ENCODE peak calls at places on chromosomes 16 and 17, in four cellular contexts. One of them, this sample, is unnamed.

GRCh38 chr17:82407255-82407654 is 10.9 kb upstream of the HEXD start:
- DNase-seq in GM12878: no peak
- DNase-seq in WTC11: no peak
- DNase-seq in HepG2: no peak
- DNase-seq in this sample: no peak

GRCh38 chr17:18206962-18207361 is 18.5 kb upstream of the LLGL1 start:
- DNase-seq in WTC11: no peak
- DNase-seq in HepG2: no peak
- DNase-seq in GM12878: no peak
- DNase-seq in this sample: no peak

GRCh38 chr16:56102159-56102798 is 89.0 kb upstream of the GNAO1 start:
- DNase-seq in WTC11: no peak
- DNase-seq in HepG2: no peak
- DNase-seq in GM12878: no peak
- DNase-seq in this sample: no peak

GRCh38 chr17:42313773-42314566 is 25.7 kb downstream of the STAT5A start:
- DNase-seq in GM12878: no peak
- DNase-seq in WTC11: no peak
- DNase-seq in HepG2: no peak
- DNase-seq in this sample: peak; percentile 69

GRCh38 chr16:64051826-64052225 is 1070.0 kb downstream of the CDH11 start:
- DNase-seq in GM12878: no peak
- DNase-seq in HepG2: peak; percentile 32
- DNase-seq in WTC11: no peak
- DNase-seq in this sample: no peak

GRCh38 chr17:47615766-47616424 is 33.8 kb upstream of the KPNB1 start:
- DNase-seq in HepG2: peak; percentile 52
- DNase-seq in GM12878: peak; percentile 16
- DNase-seq in WTC11: no peak
- DNase-seq in this sample: peak; percentile 64

GRCh38 chr17:82927661-82928601 is 88.1 kb upstream of the ZNF750 start:
- DNase-seq in WTC11: no peak
- DNase-seq in GM12878: no peak
- DNase-seq in HepG2: no peak
- DNase-seq in this sample: no peak

GRCh38 chr17:83053021-83053778 is 26.2 kb upstream of the METRNL start:
- DNase-seq in GM12878: no peak
- DNase-seq in WTC11: no peak
- DNase-seq in HepG2: no peak
- DNase-seq in this sample: no peak

GRCh38 chr17:47708312-47708863 is 14.4 kb downstream of the TBKBP1 start:
- DNase-seq in WTC11: peak; percentile 44
- DNase-seq in HepG2: no peak
- DNase-seq in GM12878: no peak
- DNase-seq in this sample: no peak

GRCh38 chr17:7745748-7746470 is 28.4 kb downstream of the DNAH2 start:
- DNase-seq in GM12878: no peak
- DNase-seq in WTC11: no peak
- DNase-seq in HepG2: peak; percentile 61
- DNase-seq in this sample: peak; percentile 33

DNA sequence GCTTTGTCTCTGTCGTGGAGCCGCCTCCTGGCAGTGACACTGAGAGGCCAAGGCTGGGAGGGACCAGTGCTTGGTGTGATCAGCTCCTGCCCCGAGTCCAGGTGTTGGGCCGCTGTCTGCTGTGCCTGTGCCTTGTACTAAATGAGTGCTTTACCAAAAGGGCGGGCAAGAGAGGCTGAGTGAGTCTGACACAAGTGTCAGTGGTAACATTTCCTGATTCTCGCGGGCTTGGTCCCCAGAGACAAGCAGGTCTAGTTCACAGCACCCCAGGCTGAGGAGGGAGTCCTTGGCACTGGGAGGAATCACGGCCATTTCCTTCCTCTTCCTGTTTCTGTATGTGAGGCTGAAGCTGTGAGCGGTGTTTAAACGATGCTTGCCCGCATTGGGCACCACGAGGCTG is 30.2 kb downstream of the PLD6 start:
- DNase-seq in HepG2: no peak
- DNase-seq in GM12878: no peak
- DNase-seq in WTC11: no peak
- DNase-seq in this sample: no peak
- TF ChIP-seq CBFB in HepG2: no peak
- TF ChIP-seq CBFB in GM12878: no peak
- TF ChIP-seq CBFB in WTC11: no peak
- TF ChIP-seq CBFB in this sample: no peak

GRCh38 chr16:89304181-89304851 is 86.8 kb downstream of the ZNF778 start:
- DNase-seq in GM12878: no peak
- DNase-seq in HepG2: no peak
- DNase-seq in WTC11: no peak
- DNase-seq in this sample: no peak

GRCh38 chr16:89304941-89305705 is 87.6 kb downstream of the ZNF778 start:
- DNase-seq in WTC11: no peak
- DNase-seq in HepG2: no peak
- DNase-seq in GM12878: no peak
- DNase-seq in this sample: no peak

GRCh38 chr16:89300976-89301360 is 83.5 kb downstream of the ZNF778 start:
- DNase-seq in WTC11: no peak
- DNase-seq in GM12878: no peak
- DNase-seq in HepG2: no peak
- DNase-seq in this sample: no peak

GRCh38 chr16:89300311-89300975 is 82.9 kb downstream of the ZNF778 start:
- DNase-seq in WTC11: no peak
- DNase-seq in GM12878: no peak
- DNase-seq in HepG2: no peak
- DNase-seq in this sample: no peak

DNA sequence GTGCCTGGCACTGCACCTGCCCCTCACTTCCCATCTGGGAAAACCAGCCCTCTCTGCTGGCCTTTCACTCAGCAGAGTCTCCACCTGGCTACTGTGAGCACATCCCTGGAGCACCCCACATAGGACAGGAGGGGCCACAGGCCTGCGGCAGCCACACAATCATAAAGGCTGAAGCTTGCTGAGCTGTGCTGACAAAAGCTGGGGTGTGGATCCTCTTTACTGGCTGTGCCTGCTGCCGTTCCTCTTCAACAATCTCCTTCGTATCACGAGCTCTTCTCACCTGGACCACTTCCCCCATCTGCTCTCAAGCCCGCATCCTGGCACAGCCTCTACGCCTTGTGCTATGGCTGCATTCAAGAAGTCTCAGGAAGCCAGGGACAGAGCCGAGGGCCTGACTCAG is 86.1 kb downstream of the ZNF778 start:
- DNase-seq in GM12878: no peak
- DNase-seq in WTC11: no peak
- DNase-seq in HepG2: no peak
- DNase-seq in this sample: no peak
- TF ChIP-seq ATF3 in GM12878: no peak
- TF ChIP-seq ATF3 in WTC11: no peak
- TF ChIP-seq ATF3 in HepG2: no peak
- TF ChIP-seq ATF3 in this sample: no peak

GRCh38 chr17:40548491-40548981 is 16.7 kb downstream of the CCR7 start:
- DNase-seq in GM12878: no peak
- DNase-seq in HepG2: no peak
- DNase-seq in WTC11: no peak
- DNase-seq in this sample: no peak
- TF ChIP-seq CBFB in GM12878: no peak
- TF ChIP-seq CBFB in HepG2: no peak
- TF ChIP-seq CBFB in WTC11: no peak
- TF ChIP-seq CBFB in this sample: no peak

DNA sequence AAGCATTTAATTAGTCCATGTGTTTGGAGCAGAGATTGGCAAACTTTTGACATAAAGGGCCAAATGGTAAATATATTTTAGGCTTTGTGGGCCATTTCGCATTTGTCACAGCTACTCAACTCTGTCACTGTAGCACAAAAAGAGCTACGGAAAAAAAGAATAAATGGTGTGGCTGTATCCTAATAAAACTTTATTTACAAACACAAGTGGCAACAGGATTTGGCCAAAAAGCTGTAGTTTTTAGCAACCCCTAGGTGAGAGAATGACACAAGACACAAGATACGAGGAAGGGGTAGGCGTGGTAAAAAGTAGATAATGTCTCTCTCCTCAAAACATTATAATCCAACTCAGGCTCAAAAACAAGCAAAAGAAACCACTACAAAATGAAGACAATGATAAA is 66.5 kb downstream of the TTC19 start:
- DNase-seq in WTC11: no peak
- DNase-seq in HepG2: no peak
- DNase-seq in GM12878: no peak
- DNase-seq in this sample: no peak
- TF ChIP-seq ATF3 in WTC11: no peak
- TF ChIP-seq ATF3 in HepG2: no peak
- TF ChIP-seq ATF3 in GM12878: no peak
- TF ChIP-seq ATF3 in this sample: no peak

DNA sequence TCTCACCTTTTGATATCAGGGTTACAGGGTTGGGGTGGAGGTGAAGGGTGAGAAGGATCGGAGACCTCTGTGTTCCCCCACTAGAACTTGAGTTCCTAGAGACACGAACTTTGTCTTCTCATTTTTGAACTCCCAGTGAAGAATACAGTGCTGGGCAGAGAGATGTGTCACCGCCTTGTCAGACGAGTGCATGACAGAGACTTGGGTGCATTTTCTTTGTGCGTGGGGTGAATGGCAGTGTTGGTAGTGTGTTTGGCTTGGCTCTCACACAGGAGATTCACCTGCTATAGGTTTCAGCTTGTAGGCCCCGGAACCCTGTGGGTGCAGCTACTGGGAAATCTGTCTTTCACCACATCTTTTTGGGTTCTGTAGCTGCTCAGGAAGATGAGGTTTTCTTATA is 40.0 kb upstream of the CCR7 start:
- DNase-seq in WTC11: no peak
- DNase-seq in HepG2: no peak
- DNase-seq in GM12878: no peak
- DNase-seq in this sample: no peak
- TF ChIP-seq CBFB in WTC11: no peak
- TF ChIP-seq CBFB in HepG2: no peak
- TF ChIP-seq CBFB in GM12878: no peak
- TF ChIP-seq CBFB in this sample: no peak